ENCODE peak calls at places on chromosomes 5 and 9, in seven cellular contexts. O is transverse colon, Y is right lobe of liver, L is gastrocnemius medialis, T is adrenal gland, J is esophagus muscularis mucosa, R is uterus. D is an unnamed sample.
A peak's percentile ranks its signal among the peaks of the same experiment; 100 is the strongest.

GRCh38 chr9:113646946-113647914 is 183.7 kb downstream of the RGS3 start:
- DNase-seq in O (no peak), Y (peak; percentile 13), L (no peak), T (no peak), J (no peak), R (no peak), D (no peak)

GRCh38 chr5:126805108-126805507 is 28.2 kb downstream of the LMNB1 start:
- DNase-seq in O (no peak), Y (no peak), L (no peak), T (no peak), J (no peak), R (no peak), D (no peak)

GRCh38 chr9:30796806-30797205 is 1587.6 kb upstream of the ACO1 start:
- DNase-seq in O (no peak), Y (no peak), L (no peak), T (no peak), J (no peak), R (no peak), D (no peak)

GRCh38 chr5:175700991-175701390 is 43.1 kb downstream of the HRH2 start:
- DNase-seq in O (no peak), Y (peak; percentile 33), L (no peak), T (no peak), J (no peak), R (no peak), D (no peak)

GRCh38 chr5:167790462-167791260 is 500.8 kb upstream of the WWC1 start:
- DNase-seq in O (no peak), Y (no peak), L (no peak), T (no peak), J (no peak), R (no peak), D (no peak)

GRCh38 chr5:96321371-96321770 is 111.7 kb downstream of the PCSK1 start:
- DNase-seq in O (no peak), Y (no peak), L (no peak), T (no peak), J (no peak), R (no peak), D (no peak)

GRCh38 chr9:131521822-131522221 is 9.2 kb downstream of the UCK1 start:
- DNase-seq in O (no peak), Y (peak; percentile 31), L (no peak), T (no peak), J (no peak), R (no peak), D (no peak)

GRCh38 chr5:172664018-172664417 is 23.0 kb downstream of the NEURL1B start:
- DNase-seq in O (no peak), Y (no peak), L (no peak), T (no peak), J (no peak), R (no peak), D (no peak)

GRCh38 chr5:63820557-63820956 is 141.7 kb downstream of the HTR1A start:
- DNase-seq in O (no peak), Y (no peak), L (no peak), T (no peak), J (no peak), R (no peak), D (no peak)

GRCh38 chr5:78666041-78666444 is 17.5 kb upstream of the LHFPL2 start:
- DNase-seq in O (no peak), Y (no peak), L (no peak), T (no peak), J (no peak), R (no peak), D (no peak)

GRCh38 chr5:13278148-13278547 is 666.3 kb downstream of the DNAH5 start:
- DNase-seq in O (no peak), Y (no peak), L (no peak), T (no peak), J (no peak), R (no peak), D (no peak)

GRCh38 chr5:74080157-74080556 is 454.2 kb downstream of the ARHGEF28 start:
- DNase-seq in O (no peak), Y (no peak), L (no peak), T (no peak), J (peak; percentile 45), R (no peak), D (no peak)

GRCh38 chr5:36344900-36345299 is 43.2 kb upstream of the RANBP3L start:
- DNase-seq in O (no peak), Y (no peak), L (no peak), T (no peak), J (no peak), R (no peak), D (no peak)

GRCh38 chr5:67366256-67366655 is 169.7 kb upstream of the CD180 start:
- DNase-seq in O (no peak), Y (no peak), L (no peak), T (no peak), J (no peak), R (no peak), D (no peak)

GRCh38 chr9:135888766-135889394 is 18.5 kb downstream of the CAMSAP1 start:
- DNase-seq in O (no peak), Y (no peak), L (no peak), T (no peak), J (no peak), R (no peak), D (no peak)

GRCh38 chr5:25892251-25892650 is 1146.1 kb downstream of the CDH9 start:
- DNase-seq in O (no peak), Y (no peak), L (no peak), T (no peak), J (no peak), R (no peak), D (no peak)

GRCh38 chr5:10442581-10442980 is 902 bp downstream of the ROPN1L start:
- DNase-seq in O (no peak), Y (no peak), L (no peak), T (no peak), J (no peak), R (no peak), D (no peak)

GRCh38 chr5:10439692-10440091 is 2.0 kb upstream of the ROPN1L start:
- DNase-seq in O (no peak), Y (no peak), L (no peak), T (no peak), J (no peak), R (no peak), D (no peak)

GRCh38 chr5:10441992-10442435 is 335 bp downstream of the ROPN1L start:
- DNase-seq in O (no peak), Y (no peak), L (no peak), T (no peak), J (no peak), R (no peak), D (no peak)

GRCh38 chr5:10440367-10440990 is 1.2 kb upstream of the ROPN1L start:
- DNase-seq in O (no peak), Y (no peak), L (no peak), T (no peak), J (no peak), R (no peak), D (no peak)

GRCh38 chr5:10441083-10441991 is at the start of gene ROPN1L:
- DNase-seq in O (peak; percentile 88), Y (peak; percentile 90), L (peak; percentile 76), T (peak; percentile 92), J (peak; percentile 93), R (peak; percentile 87), D (peak; percentile 96)
- TF ChIP-seq POLR2A in O (peak; percentile 49), Y (peak; percentile 65), L (peak; percentile 55), T (peak; percentile 42), J (no peak), R (peak; percentile 84), D (peak; percentile 62)

GRCh38 chr9:120926397-120926928 is at the start of gene TRAF1:
- DNase-seq in O (no peak), Y (no peak), L (no peak), T (no peak), J (no peak), R (no peak), D (no peak)
- TF ChIP-seq POLR2A in O (no peak), Y (no peak), L (no peak), T (no peak), J (no peak), R (no peak), D (no peak)

GRCh38 chr5:55923177-55923872 is 71.4 kb downstream of the IL6ST start:
- DNase-seq in O (no peak), Y (no peak), L (no peak), T (no peak), J (peak; percentile 91), R (no peak), D (peak; percentile 42)
- TF ChIP-seq POLR2A in O (no peak), Y (no peak), L (no peak), T (no peak), J (no peak), R (no peak), D (no peak)

GRCh38 chr9:33524431-33524947 is 438 bp downstream of the ANKRD18B start:
- DNase-seq in O (no peak), Y (no peak), L (no peak), T (no peak), J (no peak), R (no peak), D (no peak)
- TF ChIP-seq POLR2A in O (no peak), Y (no peak), L (no peak), T (no peak), J (no peak), R (no peak), D (no peak)

GRCh38 chr9:112382501-112383364 is 2.8 kb downstream of the HSDL2 start:
- DNase-seq in O (no peak), Y (no peak), L (no peak), T (no peak), J (no peak), R (no peak), D (no peak)

GRCh38 chr9:112379177-112380101 is 469 bp upstream of the HSDL2 start:
- DNase-seq in O (peak; percentile 100), Y (peak; percentile 100), L (peak; percentile 100), T (peak; percentile 100), J (peak; percentile 100), R (peak; percentile 99), D (peak; percentile 92)

GRCh38 chr9:112382066-112382465 is 2.2 kb downstream of the HSDL2 start:
- DNase-seq in O (no peak), Y (no peak), L (no peak), T (no peak), J (no peak), R (no peak), D (no peak)

GRCh38 chr9:112380102-112380581 is at the start of gene HSDL2:
- DNase-seq in O (peak; percentile 60), Y (no peak), L (peak; percentile 43), T (no peak), J (peak; percentile 92), R (no peak), D (peak; percentile 13)

GRCh38 chr9:112380771-112381181 is 868 bp downstream of the HSDL2 start:
- DNase-seq in O (no peak), Y (no peak), L (peak; percentile 53), T (no peak), J (no peak), R (no peak), D (no peak)
- TF ChIP-seq POLR2A in O (no peak), Y (peak; percentile 72), L (peak; percentile 27), T (no peak), J (no peak), R (no peak), D (no peak)

DNA sequence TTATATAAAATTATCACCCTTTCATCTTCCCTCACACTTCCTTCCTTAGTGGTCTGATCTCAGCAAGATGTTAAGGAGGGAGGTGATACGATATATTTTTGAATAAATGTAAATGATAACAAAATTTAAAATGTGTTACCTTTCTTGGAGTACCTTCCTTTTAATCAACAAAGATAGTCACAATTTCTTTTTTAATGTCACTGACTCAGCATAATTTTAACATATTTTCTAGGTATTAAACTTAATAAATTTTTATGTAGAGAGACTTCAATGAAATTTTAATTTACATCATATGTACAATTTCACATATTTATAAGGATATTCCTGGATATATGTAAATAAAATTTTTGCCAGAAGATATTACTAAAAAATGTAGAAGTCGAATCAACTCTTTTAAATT is 125.0 kb upstream of the FBN2 start:
- DNase-seq in O (no peak), Y (no peak), L (no peak), T (no peak), J (no peak), R (no peak), D (no peak)
- TF ChIP-seq POLR2A in O (no peak), Y (no peak), L (no peak), T (no peak), J (no peak), R (no peak), D (no peak)

D was measured in H54.